ENCODE peak calls at places on chromosomes 13 and 19, in eight cellular contexts. One of them, this sample, is unnamed.

GRCh38 chr19:1469936-1470863 is 8.8 kb downstream of the C19orf25 start:
- DNase-seq in left lung: peak; percentile 84
- DNase-seq in PC-3: peak; percentile 61
- DNase-seq in Peyer's patch: peak; percentile 74
- DNase-seq in BJ: no peak
- DNase-seq in cardiac muscle cell: peak; percentile 48
- DNase-seq in MM.1S: peak; percentile 70
- DNase-seq in DND-41: peak; percentile 88
- DNase-seq in this sample: no peak

GRCh38 chr13:65841156-65841555 is 1389.0 kb downstream of the PCDH9 start:
- DNase-seq in left lung: no peak
- DNase-seq in PC-3: no peak
- DNase-seq in Peyer's patch: no peak
- DNase-seq in BJ: no peak
- DNase-seq in cardiac muscle cell: no peak
- DNase-seq in MM.1S: no peak
- DNase-seq in DND-41: no peak
- DNase-seq in this sample: no peak

GRCh38 chr13:109727251-109727650 is 59.1 kb downstream of the IRS2 start:
- DNase-seq in left lung: no peak
- DNase-seq in PC-3: no peak
- DNase-seq in Peyer's patch: no peak
- DNase-seq in BJ: no peak
- DNase-seq in cardiac muscle cell: no peak
- DNase-seq in MM.1S: no peak
- DNase-seq in DND-41: no peak
- DNase-seq in this sample: peak; percentile 49

GRCh38 chr19:47711652-47712239 is 1.5 kb upstream of the EHD2 start:
- DNase-seq in left lung: no peak
- DNase-seq in PC-3: no peak
- DNase-seq in Peyer's patch: no peak
- DNase-seq in BJ: no peak
- DNase-seq in cardiac muscle cell: no peak
- DNase-seq in MM.1S: no peak
- DNase-seq in DND-41: no peak
- DNase-seq in this sample: no peak

GRCh38 chr19:2440515-2440914 is 13.1 kb upstream of the TIMM13 start:
- DNase-seq in left lung: no peak
- DNase-seq in PC-3: no peak
- DNase-seq in Peyer's patch: no peak
- DNase-seq in BJ: no peak
- DNase-seq in cardiac muscle cell: no peak
- DNase-seq in MM.1S: no peak
- DNase-seq in DND-41: no peak
- DNase-seq in this sample: no peak

GRCh38 chr13:111552891-111553637 is 232.6 kb downstream of the TEX29 start:
- DNase-seq in left lung: no peak
- DNase-seq in PC-3: no peak
- DNase-seq in Peyer's patch: no peak
- DNase-seq in BJ: no peak
- DNase-seq in cardiac muscle cell: no peak
- DNase-seq in MM.1S: no peak
- DNase-seq in DND-41: no peak
- DNase-seq in this sample: no peak

GRCh38 chr13:46166221-46166584 is 15.8 kb downstream of the LCP1 start:
- DNase-seq in left lung: no peak
- DNase-seq in PC-3: no peak
- DNase-seq in Peyer's patch: no peak
- DNase-seq in BJ: no peak
- DNase-seq in cardiac muscle cell: no peak
- DNase-seq in MM.1S: no peak
- DNase-seq in DND-41: no peak
- DNase-seq in this sample: no peak

GRCh38 chr19:16417660-16418596 is 53.8 kb downstream of the EPS15L1 start:
- DNase-seq in left lung: peak; percentile 92
- DNase-seq in PC-3: peak; percentile 70
- DNase-seq in Peyer's patch: peak; percentile 83
- DNase-seq in BJ: no peak
- DNase-seq in cardiac muscle cell: peak; percentile 80
- DNase-seq in MM.1S: peak; percentile 53
- DNase-seq in DND-41: peak; percentile 63
- DNase-seq in this sample: no peak

GRCh38 chr19:55529636-55530230 is 7.2 kb downstream of the SBK2 start:
- DNase-seq in left lung: no peak
- DNase-seq in PC-3: no peak
- DNase-seq in Peyer's patch: no peak
- DNase-seq in BJ: no peak
- DNase-seq in cardiac muscle cell: no peak
- DNase-seq in MM.1S: no peak
- DNase-seq in DND-41: no peak
- DNase-seq in this sample: no peak

GRCh38 chr19:4889034-4889825 is 13.5 kb downstream of the ARRDC5 start:
- DNase-seq in left lung: no peak
- DNase-seq in PC-3: peak; percentile 99
- DNase-seq in Peyer's patch: no peak
- DNase-seq in BJ: peak; percentile 38
- DNase-seq in cardiac muscle cell: no peak
- DNase-seq in MM.1S: no peak
- DNase-seq in DND-41: no peak
- DNase-seq in this sample: no peak

GRCh38 chr13:106186366-106187030 is 349.0 kb downstream of the EFNB2 start:
- DNase-seq in left lung: no peak
- DNase-seq in PC-3: no peak
- DNase-seq in Peyer's patch: no peak
- DNase-seq in BJ: no peak
- DNase-seq in cardiac muscle cell: no peak
- DNase-seq in MM.1S: no peak
- DNase-seq in DND-41: no peak
- DNase-seq in this sample: no peak

GRCh38 chr19:52923782-52924593 is 760 bp upstream of the ZNF888 start:
- DNase-seq in left lung: peak; percentile 86
- DNase-seq in PC-3: peak; percentile 59
- DNase-seq in Peyer's patch: no peak
- DNase-seq in BJ: no peak
- DNase-seq in cardiac muscle cell: no peak
- DNase-seq in MM.1S: no peak
- DNase-seq in DND-41: no peak
- DNase-seq in this sample: no peak

GRCh38 chr13:92535222-92536006 is 691.2 kb upstream of the GPC6 start:
- DNase-seq in left lung: no peak
- DNase-seq in PC-3: no peak
- DNase-seq in Peyer's patch: no peak
- DNase-seq in BJ: no peak
- DNase-seq in cardiac muscle cell: no peak
- DNase-seq in MM.1S: no peak
- DNase-seq in DND-41: no peak
- DNase-seq in this sample: no peak

GRCh38 chr13:92537485-92537884 is 689.1 kb upstream of the GPC6 start:
- DNase-seq in left lung: no peak
- DNase-seq in PC-3: no peak
- DNase-seq in Peyer's patch: no peak
- DNase-seq in BJ: no peak
- DNase-seq in cardiac muscle cell: no peak
- DNase-seq in MM.1S: no peak
- DNase-seq in DND-41: no peak
- DNase-seq in this sample: no peak

DNA sequence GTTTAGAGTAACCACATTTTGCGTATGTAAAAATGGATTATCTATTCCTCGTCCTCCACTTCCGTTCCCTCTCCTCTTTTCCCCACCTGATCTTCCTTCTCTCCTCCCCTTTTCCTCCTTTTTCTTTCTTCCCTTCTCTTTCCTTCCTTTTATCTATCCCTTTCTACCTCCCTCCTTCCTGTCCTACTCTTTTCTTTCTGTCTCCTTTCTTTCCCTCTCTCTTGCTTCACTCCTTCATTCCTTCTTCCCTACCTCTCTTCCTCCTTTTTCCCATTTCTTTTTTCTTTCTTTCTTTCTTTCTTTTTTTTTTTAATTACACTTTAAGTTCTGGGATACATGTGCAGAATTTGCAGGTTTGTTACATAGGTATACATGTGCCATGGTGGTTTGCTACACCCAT is 688.4 kb upstream of the GPC6 start:
- DNase-seq in left lung: no peak
- DNase-seq in PC-3: no peak
- DNase-seq in Peyer's patch: no peak
- DNase-seq in BJ: no peak
- DNase-seq in cardiac muscle cell: no peak
- DNase-seq in MM.1S: no peak
- DNase-seq in DND-41: no peak
- DNase-seq in this sample: no peak
- H3K36me3 ChIP-seq in left lung: no peaks in the 10 kb centered on the region
- H3K36me3 ChIP-seq in PC-3: no peaks in the 10 kb centered on the region
- H3K36me3 ChIP-seq in Peyer's patch: no peaks in the 10 kb centered on the region
- H3K36me3 ChIP-seq in BJ: no peaks in the 10 kb centered on the region
- H3K36me3 ChIP-seq in cardiac muscle cell: no peaks in the 10 kb centered on the region
- H3K36me3 ChIP-seq in MM.1S: no peaks in the 10 kb centered on the region
- H3K36me3 ChIP-seq in DND-41: no peaks in the 10 kb centered on the region
- H3K36me3 ChIP-seq in this sample: no peaks in the 10 kb centered on the region

GRCh38 chr13:78881054-78881453 is 222.1 kb upstream of the OBI1 start:
- DNase-seq in left lung: no peak
- DNase-seq in PC-3: no peak
- DNase-seq in Peyer's patch: no peak
- DNase-seq in BJ: no peak
- DNase-seq in cardiac muscle cell: no peak
- DNase-seq in MM.1S: no peak
- DNase-seq in DND-41: no peak
- DNase-seq in this sample: no peak

GRCh38 chr13:78881746-78882145 is 222.8 kb upstream of the OBI1 start:
- DNase-seq in left lung: no peak
- DNase-seq in PC-3: no peak
- DNase-seq in Peyer's patch: no peak
- DNase-seq in BJ: no peak
- DNase-seq in cardiac muscle cell: peak; percentile 52
- DNase-seq in MM.1S: no peak
- DNase-seq in DND-41: no peak
- DNase-seq in this sample: no peak

GRCh38 chr13:78876915-78877549 is 218.1 kb upstream of the OBI1 start:
- DNase-seq in left lung: peak; percentile 41
- DNase-seq in PC-3: no peak
- DNase-seq in Peyer's patch: no peak
- DNase-seq in BJ: no peak
- DNase-seq in cardiac muscle cell: no peak
- DNase-seq in MM.1S: no peak
- DNase-seq in DND-41: no peak
- DNase-seq in this sample: no peak

DNA sequence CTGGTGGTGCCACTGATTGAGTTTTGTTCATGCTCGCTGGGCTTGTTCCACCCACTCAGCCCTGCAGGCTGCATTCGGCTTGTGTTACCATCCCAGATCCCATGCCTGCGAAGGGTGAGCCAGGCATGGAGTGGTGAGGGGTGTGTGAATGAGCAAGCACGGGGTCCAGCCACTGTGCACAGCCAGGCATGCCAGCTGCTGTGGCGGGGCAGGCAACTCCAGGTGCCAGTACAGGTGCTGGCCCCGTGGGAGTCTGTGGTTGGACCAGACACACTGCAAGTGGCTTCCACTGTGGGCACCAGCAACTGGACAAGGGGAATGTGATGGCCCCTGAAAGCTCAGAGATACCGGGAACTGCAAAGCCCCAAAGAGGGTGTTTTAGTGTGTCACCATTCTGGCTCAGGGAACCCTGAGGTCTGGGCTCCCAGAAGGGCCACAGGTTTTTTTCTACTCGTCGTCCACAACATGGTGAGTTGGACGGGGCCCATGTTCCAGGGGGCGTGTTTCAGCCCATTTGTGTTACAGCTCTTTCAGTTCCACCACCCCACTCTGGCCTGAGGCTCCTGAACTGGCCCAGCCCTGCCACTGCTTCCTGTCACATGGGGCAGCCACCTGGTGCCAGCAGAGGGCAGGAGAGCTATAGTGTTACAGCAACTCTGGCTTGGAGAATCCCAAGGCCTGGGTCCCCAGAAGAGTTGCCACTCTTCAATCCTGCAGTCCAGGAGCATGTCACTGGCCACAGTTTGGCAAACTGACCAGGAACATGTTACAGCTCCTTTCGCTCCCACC is 217.0 kb upstream of the OBI1 start:
- DNase-seq in left lung: peak; percentile 61
- DNase-seq in PC-3: peak; percentile 3
- DNase-seq in Peyer's patch: no peak
- DNase-seq in BJ: no peak
- DNase-seq in cardiac muscle cell: no peak
- DNase-seq in MM.1S: no peak
- DNase-seq in DND-41: peak; percentile 20
- DNase-seq in this sample: no peak
- TF ChIP-seq CTCF in left lung: no peak
- TF ChIP-seq CTCF in PC-3: peak; percentile 15
- TF ChIP-seq CTCF in Peyer's patch: no peak
- TF ChIP-seq CTCF in BJ: no peak
- TF ChIP-seq CTCF in cardiac muscle cell: no peak
- TF ChIP-seq CTCF in MM.1S: peak; percentile 19
- TF ChIP-seq CTCF in DND-41: peak; percentile 45
- TF ChIP-seq CTCF in this sample: no peak

DNA sequence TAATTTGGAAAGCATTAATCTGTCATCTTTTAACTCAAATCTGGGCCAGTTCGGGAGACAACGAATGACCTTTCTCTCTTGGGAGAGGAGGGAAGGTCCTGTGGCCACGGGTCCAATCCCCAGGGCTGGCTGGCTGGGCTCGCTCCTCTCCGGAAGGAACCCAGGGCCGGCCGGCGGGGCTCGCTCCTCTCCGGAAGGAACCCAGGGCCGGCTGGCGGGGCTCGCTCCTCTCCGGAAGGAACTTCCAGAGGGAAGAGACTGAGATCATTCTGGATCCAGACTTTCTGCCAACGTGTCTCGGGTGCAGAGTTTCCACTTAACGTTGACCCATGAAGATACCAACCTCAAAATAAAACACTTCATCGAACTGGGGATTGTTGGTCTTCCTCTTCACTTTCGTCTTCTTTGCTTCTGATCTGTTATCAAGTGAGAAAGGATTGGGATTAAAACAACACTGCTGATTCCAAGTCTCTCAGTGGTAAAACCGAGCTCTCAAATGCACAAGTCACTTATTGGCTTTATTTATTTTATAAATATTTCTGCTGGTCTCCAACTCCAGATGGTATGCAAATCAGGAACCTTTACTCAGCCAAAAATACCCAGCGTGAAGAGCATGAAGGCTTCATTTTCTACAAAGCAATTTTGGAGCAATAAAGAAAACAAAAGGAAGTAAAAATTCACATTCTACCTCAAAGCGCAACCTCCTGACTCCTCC is 53.3 kb upstream of the C13orf46 start:
- DNase-seq in left lung: peak; percentile 79
- DNase-seq in PC-3: no peak
- DNase-seq in Peyer's patch: no peak
- DNase-seq in BJ: no peak
- DNase-seq in cardiac muscle cell: no peak
- DNase-seq in MM.1S: peak; percentile 40
- DNase-seq in DND-41: no peak
- DNase-seq in this sample: no peak
- H3K36me3 ChIP-seq in left lung: no peaks in the 10 kb centered on the region
- H3K36me3 ChIP-seq in PC-3: no peaks in the 10 kb centered on the region
- H3K36me3 ChIP-seq in Peyer's patch: no peaks in the 10 kb centered on the region
- H3K36me3 ChIP-seq in BJ: peaks cover 20% of the 10 kb centered on the region
- H3K36me3 ChIP-seq in cardiac muscle cell: no peaks in the 10 kb centered on the region
- H3K36me3 ChIP-seq in MM.1S: peaks cover 16% of the 10 kb centered on the region
- H3K36me3 ChIP-seq in DND-41: peaks cover 77% of the 10 kb centered on the region
- H3K36me3 ChIP-seq in this sample: peaks cover 5% of the 10 kb centered on the region

DNA sequence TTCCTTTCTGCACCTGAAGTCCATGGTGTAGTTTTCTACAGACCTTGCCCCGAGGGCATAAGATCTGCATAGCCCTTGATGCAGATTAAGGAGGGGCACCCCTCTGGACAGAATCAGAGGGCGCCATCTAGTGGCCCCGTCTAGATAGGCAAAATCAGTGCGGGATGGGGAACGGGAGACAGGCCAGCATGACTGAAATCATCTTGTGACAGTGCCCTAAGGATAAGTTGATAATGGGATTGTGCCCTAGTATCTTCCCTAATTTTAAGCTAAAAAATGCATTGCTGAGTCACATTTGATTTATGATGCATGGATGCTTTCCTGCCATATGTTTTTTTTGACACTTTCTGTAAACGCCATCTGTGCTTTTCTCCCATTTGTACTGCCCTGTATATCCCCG is 19.1 kb upstream of the GPI start:
- DNase-seq in left lung: peak; percentile 44
- DNase-seq in PC-3: peak; percentile 81
- DNase-seq in Peyer's patch: peak; percentile 63
- DNase-seq in BJ: no peak
- DNase-seq in cardiac muscle cell: peak; percentile 68
- DNase-seq in MM.1S: peak; percentile 68
- DNase-seq in DND-41: peak; percentile 69
- DNase-seq in this sample: no peak
- TF ChIP-seq CTCF in left lung: peak; percentile 77
- TF ChIP-seq CTCF in PC-3: peak; percentile 89
- TF ChIP-seq CTCF in Peyer's patch: peak; percentile 39
- TF ChIP-seq CTCF in BJ: peak; percentile 89
- TF ChIP-seq CTCF in cardiac muscle cell: peak; percentile 91
- TF ChIP-seq CTCF in MM.1S: peak; percentile 86
- TF ChIP-seq CTCF in DND-41: peak; percentile 86
- TF ChIP-seq CTCF in this sample: peak; percentile 25

This sample was measured in vagina.